ENCODE peak calls at places on chromosomes 16 and 17, in nine cellular contexts. H is body of pancreas, Q is A549, O is heart left ventricle, R is IMR-90, U is ovary, M is lower leg skin, V is uterus, Z is right lobe of liver. L is an unnamed sample.

GRCh38 chr17:33955461-33955860 is 299.6 kb upstream of the CCL2 start:
- DNase-seq in H (no peak), Q (no peak), O (no peak), R (no peak), U (no peak), M (no peak), V (no peak), Z (no peak), L (no peak)

GRCh38 chr16:56608876-56609462 is 585 bp downstream of the MT2A start:
- DNase-seq in H (peak; percentile 40), Q (no peak), O (no peak), R (no peak), U (no peak), M (no peak), V (no peak), Z (no peak), L (peak; percentile 38)

GRCh38 chr16:30340621-30341020 is 14.5 kb downstream of the CD2BP2 start:
- DNase-seq in H (no peak), Q (no peak), O (no peak), R (no peak), U (no peak), M (no peak), V (no peak), Z (no peak), L (no peak)

GRCh38 chr16:58634265-58634802 is 4.7 kb upstream of the CNOT1 start:
- DNase-seq in H (no peak), Q (no peak), O (no peak), R (no peak), U (no peak), M (no peak), V (no peak), Z (peak; percentile 56), L (no peak)

GRCh38 chr17:2057130-2057713 is 2.3 kb downstream of the HIC1 start:
- DNase-seq in H (no peak), Q (no peak), O (no peak), R (no peak), U (no peak), M (no peak), V (no peak), Z (no peak), L (no peak)

GRCh38 chr17:40480501-40481003 is 20.9 kb downstream of the TNS4 start:
- DNase-seq in H (no peak), Q (peak; percentile 59), O (no peak), R (no peak), U (no peak), M (no peak), V (no peak), Z (no peak), L (peak; percentile 64)

GRCh38 chr16:46853713-46854443 is 22.9 kb upstream of the C16orf87 start:
- DNase-seq in H (peak; percentile 89), Q (peak; percentile 75), O (peak; percentile 77), R (peak; percentile 69), U (peak; percentile 88), M (peak; percentile 62), V (peak; percentile 60), Z (peak; percentile 84), L (peak; percentile 82)

GRCh38 chr16:86224629-86225028 is 285.7 kb upstream of the FOXF1 start:
- DNase-seq in H (no peak), Q (no peak), O (no peak), R (no peak), U (no peak), M (no peak), V (no peak), Z (no peak), L (no peak)

GRCh38 chr17:44569459-44569858 is 12.2 kb downstream of the FZD2 start:
- DNase-seq in H (no peak), Q (no peak), O (no peak), R (no peak), U (no peak), M (no peak), V (no peak), Z (no peak), L (peak; percentile 71)

GRCh38 chr17:76586741-76587487 is 1.3 kb upstream of the ST6GALNAC2 start:
- DNase-seq in H (no peak), Q (no peak), O (no peak), R (no peak), U (no peak), M (peak; percentile 58), V (no peak), Z (no peak), L (no peak)

GRCh38 chr16:20866161-20866772 is 33.9 kb downstream of the DCUN1D3 start:
- DNase-seq in H (peak; percentile 39), Q (peak; percentile 76), O (peak; percentile 38), R (peak; percentile 87), U (peak; percentile 43), M (no peak), V (no peak), Z (no peak), L (peak; percentile 63)

GRCh38 chr17:15929941-15930340 is 15.0 kb upstream of the ADORA2B start:
- DNase-seq in H (no peak), Q (no peak), O (no peak), R (no peak), U (no peak), M (no peak), V (no peak), Z (no peak), L (no peak)

GRCh38 chr17:15930426-15930825 is 14.5 kb upstream of the ADORA2B start:
- DNase-seq in H (no peak), Q (no peak), O (no peak), R (no peak), U (no peak), M (no peak), V (no peak), Z (no peak), L (no peak)

GRCh38 chr17:15928286-15928785 is 16.6 kb upstream of the ADORA2B start:
- DNase-seq in H (no peak), Q (no peak), O (no peak), R (no peak), U (no peak), M (no peak), V (no peak), Z (no peak), L (no peak)

GRCh38 chr17:15922586-15922985 is 22.3 kb upstream of the ADORA2B start:
- DNase-seq in H (no peak), Q (no peak), O (no peak), R (no peak), U (no peak), M (no peak), V (no peak), Z (no peak), L (no peak)

DNA sequence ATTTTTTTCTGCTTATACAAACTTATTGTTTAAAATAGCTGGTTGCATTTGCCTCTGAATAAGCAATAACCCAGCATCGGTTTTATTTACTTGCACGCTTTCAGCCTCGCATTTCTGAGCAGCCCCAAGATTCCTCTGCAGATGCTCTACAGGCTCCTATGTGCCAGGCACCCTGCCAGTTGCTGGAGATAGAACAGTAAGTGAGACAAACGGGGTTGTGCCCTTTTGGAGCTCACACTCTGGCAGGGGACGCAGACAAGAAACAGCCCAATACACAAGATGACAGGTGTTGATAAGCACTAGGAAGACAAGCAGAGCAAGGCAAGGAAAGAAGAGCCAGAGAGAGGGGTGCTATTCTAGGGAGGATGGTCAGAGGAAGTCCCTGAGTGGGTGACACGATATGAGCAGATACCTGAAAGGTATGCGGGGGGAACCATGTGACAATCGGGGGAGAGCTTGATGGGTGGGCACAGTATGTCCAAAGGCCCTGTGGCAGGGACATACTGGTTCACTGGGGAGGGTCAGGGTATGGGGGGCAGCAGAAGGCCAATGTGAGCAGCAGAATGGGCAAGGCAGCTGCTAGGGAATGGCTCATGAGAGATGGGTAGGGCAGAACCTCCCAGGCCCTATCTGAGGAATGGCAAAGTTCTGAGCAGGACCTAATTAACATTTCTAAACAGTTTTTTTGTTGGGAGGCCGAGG is 18.7 kb upstream of the ADORA2B start:
- DNase-seq in H (no peak), Q (no peak), O (no peak), R (no peak), U (no peak), M (no peak), V (peak; percentile 59), Z (no peak), L (no peak)
- TF ChIP-seq POLR2A in H (no peak), Q (no peak), O (no peak), R (no peak), U (no peak), M (no peak), V (no peak), Z (no peak), L (no peak)

GRCh38 chr17:16040710-16041251 is 41.2 kb downstream of the TTC19 start:
- DNase-seq in H (peak; percentile 85), Q (no peak), O (no peak), R (peak; percentile 87), U (peak; percentile 61), M (no peak), V (peak; percentile 30), Z (peak; percentile 92), L (no peak)

GRCh38 chr17:16048797-16049449 is 49.3 kb downstream of the TTC19 start:
- DNase-seq in H (peak; percentile 35), Q (no peak), O (no peak), R (no peak), U (no peak), M (no peak), V (no peak), Z (no peak), L (no peak)

GRCh38 chr17:16046966-16047365 is 47.3 kb downstream of the TTC19 start:
- DNase-seq in H (no peak), Q (no peak), O (no peak), R (peak; percentile 13), U (no peak), M (no peak), V (no peak), Z (no peak), L (no peak)

GRCh38 chr17:16044484-16044883 is 44.9 kb downstream of the TTC19 start:
- DNase-seq in H (no peak), Q (no peak), O (no peak), R (no peak), U (no peak), M (no peak), V (no peak), Z (peak; percentile 49), L (no peak)
- H3K4me3 ChIP-seq in H (no peak overlapping the region), Q (no peak overlapping the region), O (no peak overlapping the region), R (no peak overlapping the region), U (no peak overlapping the region), M (no peak overlapping the region), V (no peak overlapping the region), Z (no peak overlapping the region), L (no peak overlapping the region)

DNA sequence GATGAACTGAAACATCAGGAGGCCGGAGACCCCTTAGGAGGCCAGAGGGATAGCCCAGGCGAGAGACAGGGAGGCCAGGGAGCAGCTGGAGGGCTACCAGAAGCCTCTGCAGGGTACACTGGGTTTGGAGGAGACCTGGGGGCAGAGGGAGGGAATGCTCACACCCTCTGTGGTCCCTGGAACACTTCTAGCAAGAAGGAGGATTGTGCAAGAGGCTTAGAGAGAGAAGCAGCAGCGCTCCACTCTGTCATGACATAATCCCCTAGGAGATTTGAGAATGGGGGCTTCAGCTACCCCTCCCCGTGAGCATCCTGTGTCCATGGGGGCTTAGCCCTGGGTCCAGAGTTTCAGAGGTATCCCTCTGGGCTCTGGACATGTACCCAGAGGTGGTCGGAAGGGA is 15.8 kb downstream of the GPR142 start:
- DNase-seq in H (no peak), Q (no peak), O (no peak), R (no peak), U (no peak), M (no peak), V (no peak), Z (no peak), L (peak; percentile 59)
- TF ChIP-seq POLR2A in H (no peak), Q (no peak), O (no peak), R (no peak), U (no peak), M (no peak), V (no peak), Z (no peak), L (no peak)

GRCh38 chr17:38449364-38449763 is 21.1 kb downstream of the ARHGAP23 start:
- DNase-seq in H (no peak), Q (no peak), O (no peak), R (no peak), U (no peak), M (peak; percentile 63), V (no peak), Z (peak; percentile 43), L (no peak)
- H3K4me3 ChIP-seq in H (no peak overlapping the region), Q (no peak overlapping the region), O (no peak overlapping the region), R (no peak overlapping the region), U (no peak overlapping the region), M (no peak overlapping the region), V (no peak overlapping the region), Z (no peak overlapping the region), L (no peak overlapping the region)